ENCODE peak calls at places on chromosomes 3 and 15, in seven cellular contexts. P, N, E, R, Q, B and A are unnamed samples.

GRCh38 chr3:127698264-127699097 is 25.7 kb downstream of the ABTB1 start:
- DNase-seq in B (no peak), E (no peak), R (no peak), Q (no peak), N (no peak), P (peak; percentile 55), A (no peak)

GRCh38 chr15:57537072-57537471 is 54.6 kb upstream of the MYZAP start:
- DNase-seq in N (no peak), E (peak; percentile 85), Q (no peak), R (peak; percentile 69), P (peak; percentile 90), B (no peak), A (no peak)

GRCh38 chr3:50340404-50341329 is at the start of gene RASSF1:
- DNase-seq in E (peak; percentile 71), B (no peak), N (peak; percentile 47), Q (peak; percentile 52), P (peak; percentile 93), R (no peak), A (no peak)

GRCh38 chr3:713225-713624 is 379.6 kb upstream of the CNTN6 start:
- DNase-seq in B (no peak), R (no peak), Q (no peak), P (no peak), N (no peak), E (no peak), A (peak; percentile 9)

GRCh38 chr3:189301479-189301878 is 129.7 kb downstream of the TPRG1 start:
- DNase-seq in Q (no peak), E (peak; percentile 55), N (no peak), P (no peak), R (no peak), B (no peak), A (no peak)

GRCh38 chr3:171646357-171647133 is 163.7 kb downstream of the PLD1 start:
- DNase-seq in Q (peak; percentile 18), N (no peak), B (peak; percentile 65), E (no peak), R (peak; percentile 47), P (no peak), A (no peak)

GRCh38 chr3:14946749-14947104 is 656 bp upstream of the NR2C2 start:
- DNase-seq in Q (peak; percentile 12), R (no peak), P (no peak), E (no peak), N (no peak), B (peak; percentile 6), A (no peak)

GRCh38 chr3:113885050-113885449 is 46.5 kb downstream of the GRAMD1C start:
- DNase-seq in N (no peak), R (no peak), B (no peak), P (no peak), Q (no peak), E (no peak), A (no peak)

GRCh38 chr3:65030847-65031463 is 343.2 kb upstream of the ADAMTS9 start:
- DNase-seq in B (no peak), Q (no peak), R (peak; percentile 98), P (no peak), E (no peak), N (no peak), A (no peak)

GRCh38 chr3:120637836-120638559 is 41.9 kb downstream of the NDUFB4 start:
- DNase-seq in N (no peak), Q (no peak), B (no peak), R (no peak), P (no peak), E (no peak), A (no peak)

GRCh38 chr15:65824031-65824743 is 32.1 kb upstream of the DENND4A start:
- DNase-seq in P (no peak), Q (peak; percentile 56), E (peak; percentile 90), B (peak; percentile 15), R (peak; percentile 33), N (no peak), A (peak; percentile 89)

GRCh38 chr3:71395927-71396695 is 187.4 kb downstream of the FOXP1 start:
- DNase-seq in N (no peak), R (peak; percentile 52), B (no peak), Q (no peak), P (no peak), E (no peak), A (no peak)

GRCh38 chr3:179181993-179182551 is 33.9 kb downstream of the PIK3CA start:
- DNase-seq in N (no peak), Q (no peak), B (no peak), R (peak; percentile 34), E (peak; percentile 44), P (no peak), A (peak; percentile 49)

GRCh38 chr3:117524890-117525289 is 815.3 kb downstream of the TUSC7 start:
- DNase-seq in P (no peak), E (no peak), B (no peak), Q (no peak), N (no peak), R (peak; percentile 91), A (no peak)

GRCh38 chr3:158711886-158712285 is 20.4 kb downstream of the RARRES1 start:
- DNase-seq in E (no peak), P (no peak), R (peak; percentile 95), B (no peak), Q (no peak), N (no peak), A (no peak)

GRCh38 chr3:20326537-20326936 is 140.5 kb upstream of the SGO1 start:
- DNase-seq in Q (no peak), N (no peak), P (no peak), E (no peak), B (no peak), R (peak; percentile 36), A (no peak)

GRCh38 chr3:170469151-170470062 is 50.7 kb downstream of the CLDN11 start:
- DNase-seq in P (no peak), N (no peak), Q (no peak), R (peak; percentile 74), E (no peak), B (no peak), A (no peak)

GRCh38 chr3:123884258-123884831 is at the start of gene MYLK:
- DNase-seq in B (peak; percentile 86), P (peak; percentile 95), N (no peak), E (peak; percentile 98), Q (no peak), R (peak; percentile 96), A (peak; percentile 97)

GRCh38 chr3:95711789-95712188 is 1102.6 kb upstream of the EPHA6 start:
- DNase-seq in P (no peak), B (no peak), R (no peak), N (no peak), Q (no peak), E (no peak), A (no peak)

GRCh38 chr15:63301088-63301487 is 23.7 kb downstream of the APH1B start:
- DNase-seq in R (no peak), Q (no peak), N (no peak), E (no peak), P (no peak), B (no peak), A (no peak)

GRCh38 chr3:186930639-186931486 is 537 bp downstream of the ST6GAL1 start:
- DNase-seq in Q (peak; percentile 88), P (peak; percentile 87), B (peak; percentile 97), E (peak; percentile 95), R (peak; percentile 41), N (peak; percentile 47), A (peak; percentile 89)

GRCh38 chr3:186935133-186935532 is 4.8 kb downstream of the ST6GAL1 start:
- DNase-seq in R (no peak), B (no peak), P (no peak), E (peak; percentile 6), N (no peak), Q (no peak), A (no peak)

GRCh38 chr3:186932281-186933181 is 2.2 kb downstream of the ST6GAL1 start:
- DNase-seq in E (no peak), P (no peak), R (no peak), Q (no peak), B (no peak), N (no peak), A (peak; percentile 94)

GRCh38 chr3:186931487-186932280 is 1.4 kb downstream of the ST6GAL1 start:
- DNase-seq in N (peak; percentile 61), P (no peak), E (peak; percentile 89), R (peak; percentile 41), Q (peak; percentile 53), B (peak; percentile 66), A (no peak)

DNA sequence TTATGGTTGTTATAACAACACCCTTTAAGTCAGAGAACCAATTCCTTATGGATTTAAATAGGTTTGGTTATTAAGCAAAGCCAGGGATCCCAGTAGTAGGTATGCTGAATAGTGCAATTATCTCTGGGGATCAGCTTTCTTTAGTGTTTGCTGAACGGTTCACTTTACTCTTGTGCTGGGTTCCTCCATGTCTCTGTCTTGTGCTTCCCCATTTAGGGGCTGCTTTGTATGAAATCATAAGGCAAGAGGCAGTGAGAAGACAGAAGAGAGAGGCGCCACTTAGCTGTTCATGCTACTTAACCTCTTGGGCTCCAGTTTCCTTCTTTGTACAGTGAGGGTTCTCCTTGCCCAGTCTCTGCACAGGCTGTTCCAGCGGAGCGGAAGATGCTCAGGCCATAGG is 3.5 kb downstream of the ST6GAL1 start:
- DNase-seq in N (no peak), R (no peak), Q (peak; percentile 38), E (no peak), B (no peak), P (no peak), A (no peak)
- H3K4me1 ChIP-seq in N (peaks cover 10% of the 10 kb centered on the region), R (peaks cover 12% of the 10 kb centered on the region), Q (peaks cover 51% of the 10 kb centered on the region), E (peaks cover 4% of the 10 kb centered on the region), B (peaks cover 8% of the 10 kb centered on the region), P (no peaks in the 10 kb centered on the region), A (peaks cover 42% of the 10 kb centered on the region)

DNA sequence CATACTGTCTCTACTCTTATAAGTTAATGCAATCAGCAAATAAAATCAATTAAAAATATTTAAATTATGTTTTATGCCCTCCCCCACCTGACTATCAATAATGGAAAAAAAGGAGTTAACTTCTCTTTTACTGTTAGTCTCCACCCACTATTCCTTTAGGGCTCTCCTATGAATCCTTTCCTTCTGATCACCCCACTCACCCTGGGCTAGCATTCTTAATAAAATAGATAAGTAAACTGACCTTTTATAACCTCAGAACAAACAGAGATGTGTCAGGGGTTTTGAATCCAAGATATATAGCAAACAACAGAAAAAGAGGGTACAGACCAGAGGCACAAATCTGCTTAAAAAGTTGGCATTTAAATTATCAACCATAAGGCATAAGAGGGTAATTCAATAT is 116.1 kb upstream of the PLXND1 start:
- DNase-seq in B (no peak), Q (no peak), R (no peak), P (no peak), N (no peak), E (no peak), A (no peak)
- H3K9me3 ChIP-seq in B (no peaks in the 10 kb centered on the region), Q (no peaks in the 10 kb centered on the region), R (no peaks in the 10 kb centered on the region), P (no peaks in the 10 kb centered on the region), N (no peaks in the 10 kb centered on the region), E (no peaks in the 10 kb centered on the region), A (no peaks in the 10 kb centered on the region)

DNA sequence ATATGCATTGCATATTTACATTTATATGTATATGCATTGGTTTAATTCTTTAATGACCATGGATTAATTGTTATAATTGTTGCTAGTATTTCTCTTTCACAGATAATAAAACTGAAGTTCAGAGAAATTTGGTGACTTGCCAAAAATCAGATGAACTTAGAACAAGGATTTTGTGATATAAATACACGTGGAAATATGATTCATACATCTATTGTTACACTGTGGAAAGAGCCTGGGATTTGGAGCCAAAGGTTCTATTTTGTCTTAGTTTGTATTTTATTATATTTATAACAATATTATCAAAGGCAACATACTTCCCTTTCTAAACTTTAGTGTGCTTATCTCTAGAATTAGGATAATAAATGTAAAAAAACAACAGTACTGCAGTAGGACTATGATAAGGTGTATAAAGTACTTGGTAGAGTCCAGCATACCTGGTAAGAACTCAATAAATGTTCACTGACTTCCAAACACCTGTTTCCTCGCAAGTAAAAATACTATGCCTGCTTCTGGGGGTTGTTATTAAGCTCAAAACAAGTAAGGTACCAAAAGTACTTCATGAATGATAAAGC is 342.9 kb downstream of the THSD4 start:
- DNase-seq in N (no peak), R (no peak), B (no peak), P (no peak), Q (no peak), E (no peak), A (no peak)
- H3K4me1 ChIP-seq in N (no peaks in the 10 kb centered on the region), R (no peaks in the 10 kb centered on the region), B (no peaks in the 10 kb centered on the region), P (no peaks in the 10 kb centered on the region), Q (no peaks in the 10 kb centered on the region), E (peaks cover 6% of the 10 kb centered on the region), A (no peaks in the 10 kb centered on the region)

GRCh38 chr15:25185156-25185710 is 230.4 kb downstream of the SNRPN start:
- DNase-seq in N (no peak), P (peak; percentile 45), R (no peak), E (peak; percentile 20), B (no peak), Q (no peak), A (no peak)
- H3K9me3 ChIP-seq in N (no peaks in the 10 kb centered on the region), P (no peaks in the 10 kb centered on the region), R (peaks cover 21% of the 10 kb centered on the region), E (no peaks in the 10 kb centered on the region), B (no peaks in the 10 kb centered on the region), Q (no peaks in the 10 kb centered on the region), A (peaks cover 2% of the 10 kb centered on the region)